ENCODE peak calls at places on chromosomes 4 and X, in four cellular contexts. One of them, this sample, is unnamed.

GRCh38 chr4:121726642-121727268 is 30.0 kb upstream of the ANXA5 start:
- DNase-seq in heart left ventricle: no peak
- DNase-seq in GM03348: peak; percentile 54
- DNase-seq in endothelial cell: peak; percentile 11
- DNase-seq in this sample: peak; percentile 37

GRCh38 chr4:168859888-168860694 is 150.0 kb downstream of the CBR4 start:
- DNase-seq in GM03348: no peak
- DNase-seq in heart left ventricle: no peak
- DNase-seq in endothelial cell: no peak
- DNase-seq in this sample: no peak

GRCh38 chrX:150690126-150690525 is 3.1 kb upstream of the MTMR1 start:
- DNase-seq in GM03348: peak; percentile 60
- DNase-seq in endothelial cell: no peak
- DNase-seq in heart left ventricle: no peak
- DNase-seq in this sample: peak; percentile 60

GRCh38 chrX:13598877-13599276 is 29.5 kb downstream of the EGFL6 start:
- DNase-seq in GM03348: no peak
- DNase-seq in heart left ventricle: no peak
- DNase-seq in endothelial cell: peak; percentile 3
- DNase-seq in this sample: peak; percentile 11

GRCh38 chrX:63809158-63809557 is 24.1 kb upstream of the ARHGEF9 start:
- DNase-seq in heart left ventricle: no peak
- DNase-seq in GM03348: no peak
- DNase-seq in endothelial cell: no peak
- DNase-seq in this sample: no peak

GRCh38 chr4:7530932-7531639 is 96.4 kb upstream of the PSAPL1 start:
- DNase-seq in endothelial cell: no peak
- DNase-seq in heart left ventricle: no peak
- DNase-seq in GM03348: no peak
- DNase-seq in this sample: no peak

GRCh38 chrX:24081661-24082154 is 27.0 kb downstream of the EIF2S3 start:
- DNase-seq in endothelial cell: peak; percentile 43
- DNase-seq in GM03348: peak; percentile 20
- DNase-seq in heart left ventricle: peak; percentile 54
- DNase-seq in this sample: peak; percentile 24

GRCh38 chr4:141347738-141348524 is 127.2 kb downstream of the ZNF330 start:
- DNase-seq in GM03348: no peak
- DNase-seq in heart left ventricle: no peak
- DNase-seq in endothelial cell: no peak
- DNase-seq in this sample: no peak

GRCh38 chr4:94766856-94767255 is 9.1 kb downstream of the BMPR1B start:
- DNase-seq in heart left ventricle: no peak
- DNase-seq in endothelial cell: no peak
- DNase-seq in GM03348: peak; percentile 35
- DNase-seq in this sample: peak; percentile 15

GRCh38 chr4:26636458-26636857 is 52.6 kb downstream of the TBC1D19 start:
- DNase-seq in endothelial cell: no peak
- DNase-seq in heart left ventricle: no peak
- DNase-seq in GM03348: no peak
- DNase-seq in this sample: no peak

GRCh38 chrX:40298569-40298968 is 200.8 kb upstream of the BCOR start:
- DNase-seq in GM03348: no peak
- DNase-seq in endothelial cell: no peak
- DNase-seq in heart left ventricle: no peak
- DNase-seq in this sample: no peak

GRCh38 chrX:7689791-7690412 is 153.1 kb upstream of the VCX start:
- DNase-seq in GM03348: no peak
- DNase-seq in endothelial cell: no peak
- DNase-seq in heart left ventricle: no peak
- DNase-seq in this sample: no peak

This sample was measured in AG20443.